ENCODE peak calls at places on chromosomes 6 and 20, in five cellular contexts. L, Q, M, T and Y are unnamed samples.
A peak's percentile ranks its signal among the peaks of the same experiment; 100 is the strongest.

GRCh38 chr20:37438464-37439222 is 82.4 kb upstream of the NNAT start:
- DNase-seq in T (no peak), L (no peak), Q (no peak), M (no peak), Y (no peak)

GRCh38 chr6:36201612-36202011 is 5.1 kb downstream of the BRPF3 start:
- DNase-seq in T (peak; percentile 13), M (no peak), L (no peak), Q (no peak), Y (no peak)

GRCh38 chr6:42532038-42532669 is 31.7 kb upstream of the UBR2 start:
- DNase-seq in T (peak; percentile 62), M (peak; percentile 68), L (peak; percentile 64), Q (no peak), Y (peak; percentile 73)

GRCh38 chr20:17969276-17969883 is 562 bp downstream of the MGME1 start:
- DNase-seq in Q (peak; percentile 42), T (peak; percentile 57), L (peak; percentile 66), M (no peak), Y (peak; percentile 66)

GRCh38 chr20:34872604-34873224 is at the start of gene GGT7:
- DNase-seq in L (peak; percentile 90), Q (peak; percentile 91), T (peak; percentile 91), M (peak; percentile 65), Y (peak; percentile 74)

GRCh38 chr6:56593801-56594318 is 48.8 kb downstream of the DST start:
- DNase-seq in Q (peak; percentile 55), T (peak; percentile 84), L (peak; percentile 35), M (peak; percentile 50), Y (peak; percentile 34)

GRCh38 chr20:36344517-36345132 is 38.5 kb downstream of the DLGAP4 start:
- DNase-seq in M (peak; percentile 36), T (peak; percentile 58), L (no peak), Q (peak; percentile 14), Y (peak; percentile 72)

GRCh38 chr20:64257107-64257757 is 1.7 kb downstream of the PCMTD2 start:
- DNase-seq in L (no peak), Q (no peak), M (no peak), T (no peak), Y (no peak)

GRCh38 chr6:30618270-30618787 is 689 bp downstream of the MRPS18B start:
- DNase-seq in M (no peak), L (no peak), Q (no peak), T (peak; percentile 20), Y (no peak)

GRCh38 chr20:3981132-3981452 is 34.3 kb downstream of the RNF24 start:
- DNase-seq in M (no peak), Q (no peak), L (no peak), T (no peak), Y (no peak)

GRCh38 chr6:108825326-108825725 is 22.9 kb upstream of the ARMC2 start:
- DNase-seq in M (no peak), T (no peak), L (no peak), Q (no peak), Y (no peak)

GRCh38 chr6:25405442-25405841 is 126.3 kb downstream of the CARMIL1 start:
- DNase-seq in Q (no peak), M (no peak), L (peak; percentile 23), T (peak; percentile 71), Y (no peak)

GRCh38 chr6:31122803-31123706 is 2.8 kb upstream of the CDSN start:
- DNase-seq in Q (no peak), M (peak; percentile 95), L (peak; percentile 65), T (peak; percentile 82), Y (peak; percentile 84)

GRCh38 chr20:52905235-52905634 is 66.9 kb upstream of the TSHZ2 start:
- DNase-seq in L (no peak), Q (no peak), M (no peak), T (no peak), Y (no peak)

GRCh38 chr6:112909781-112910180 is 562.7 kb downstream of the RFPL4B start:
- DNase-seq in M (peak; percentile 12), L (no peak), Q (no peak), T (no peak), Y (peak; percentile 56)

GRCh38 chr6:90611996-90612690 is 25.3 kb upstream of the MAP3K7 start:
- DNase-seq in Q (no peak), L (peak; percentile 4), M (no peak), T (no peak), Y (no peak)

GRCh38 chr6:133854633-133855598 is 34.0 kb upstream of the TCF21 start:
- DNase-seq in L (no peak), T (peak; percentile 3), M (no peak), Q (peak; percentile 19), Y (no peak)

GRCh38 chr6:98039876-98040605 is 757.0 kb upstream of the MMS22L start:
- DNase-seq in Q (no peak), M (peak; percentile 18), T (no peak), L (peak; percentile 59), Y (peak; percentile 47)

GRCh38 chr20:62778058-62778457 is 18.2 kb upstream of the MRGBP start:
- DNase-seq in Q (no peak), L (no peak), M (no peak), T (no peak), Y (no peak)

GRCh38 chr20:25040438-25040831 is 17.5 kb downstream of the ACSS1 start:
- DNase-seq in M (peak; percentile 87), T (no peak), L (no peak), Q (no peak), Y (no peak)

GRCh38 chr6:30411515-30412207 is 66.7 kb downstream of the RPP21 start:
- DNase-seq in Q (peak; percentile 72), T (peak; percentile 71), M (peak; percentile 47), L (peak; percentile 25), Y (peak; percentile 68)

GRCh38 chr6:134909701-134910595 is 40.0 kb downstream of the ALDH8A1 start:
- DNase-seq in T (no peak), Q (no peak), M (no peak), L (no peak), Y (no peak)

GRCh38 chr6:3893487-3893886 is 44.3 kb downstream of the FAM50B start:
- DNase-seq in L (no peak), Q (no peak), T (no peak), M (no peak), Y (no peak)

GRCh38 chr20:42483694-42484303 is 705.9 kb downstream of the PTPRT start:
- DNase-seq in Q (peak; percentile 2), L (peak; percentile 17), M (no peak), T (peak; percentile 51), Y (no peak)

GRCh38 chr6:83546636-83547035 is 34.3 kb downstream of the PRSS35 start:
- DNase-seq in M (peak; percentile 41), Q (no peak), L (no peak), T (no peak), Y (peak; percentile 14)

GRCh38 chr6:142300758-142301251 is 1.0 kb upstream of the ADGRG6 start:
- DNase-seq in T (peak; percentile 29), M (peak; percentile 86), Q (no peak), L (no peak), Y (peak; percentile 100)

GRCh38 chr20:62921119-62921687 is 5.1 kb downstream of the DIDO1 start:
- DNase-seq in Q (peak; percentile 77), T (peak; percentile 75), L (no peak), M (peak; percentile 80), Y (peak; percentile 85)

GRCh38 chr6:125363360-125364121 is 61.8 kb upstream of the HDDC2 start:
- DNase-seq in M (peak; percentile 38), T (no peak), Q (no peak), L (peak; percentile 39), Y (peak; percentile 24)

GRCh38 chr6:90860822-90861601 is 274.1 kb upstream of the MAP3K7 start:
- DNase-seq in Q (no peak), M (peak; percentile 3), T (peak; percentile 4), L (no peak), Y (peak; percentile 51)

GRCh38 chr6:24581084-24581669 is 64.8 kb downstream of the KIAA0319 start:
- DNase-seq in T (peak; percentile 83), M (peak; percentile 53), L (peak; percentile 83), Q (peak; percentile 82), Y (peak; percentile 72)

GRCh38 chr6:54031194-54031593 is 80.0 kb upstream of the MLIP start:
- DNase-seq in L (no peak), M (peak; percentile 35), T (no peak), Q (no peak), Y (no peak)